ENCODE peak calls at places on chromosomes 11 and 22, in six cellular contexts. Q is H1, R is mesendoderm, Y is IMR-90, U is H9, D is neuronal stem cell. J is an unnamed sample.

GRCh38 chr11:35267504-35267903 is 128.5 kb downstream of the CD44 start:
- DNase-seq in Q (no peak), R (no peak), Y (peak), U (no peak), D (no peak), J (peak)

GRCh38 chr11:103633037-103633788 is 403.2 kb upstream of the DDI1 start:
- DNase-seq in Q (no peak), R (peak), Y (peak), U (no peak), D (peak), J (peak)

GRCh38 chr22:20792221-20792965 is 18.5 kb downstream of the SERPIND1 start:
- DNase-seq in Q (no peak), R (no peak), Y (no peak), U (no peak), D (no peak), J (no peak)

GRCh38 chr11:35711173-35711910 is 48.8 kb downstream of the TRIM44 start:
- DNase-seq in Q (no peak), R (no peak), Y (no peak), U (no peak), D (no peak), J (no peak)

GRCh38 chr11:126415669-126416420 is 60.4 kb downstream of the ST3GAL4 start:
- DNase-seq in Q (no peak), R (no peak), Y (no peak), U (no peak), D (no peak), J (no peak)

GRCh38 chr11:18721576-18722292 is 4.3 kb downstream of the IGSF22 start:
- DNase-seq in Q (peak), R (peak), Y (peak), U (peak), D (peak), J (peak)

GRCh38 chr11:78363018-78363619 is 54.5 kb downstream of the GAB2 start:
- DNase-seq in Q (no peak), R (no peak), Y (no peak), U (no peak), D (no peak), J (no peak)

GRCh38 chr11:73159981-73160777 is 18.1 kb upstream of the FCHSD2 start:
- DNase-seq in Q (no peak), R (no peak), Y (no peak), U (no peak), D (no peak), J (no peak)

GRCh38 chr11:107564877-107565218 is 687 bp downstream of the ALKBH8 start:
- DNase-seq in Q (no peak), R (no peak), Y (no peak), U (no peak), D (no peak), J (no peak)

GRCh38 chr11:66046901-66047300 is 2.1 kb downstream of the GAL3ST3 start:
- DNase-seq in Q (no peak), R (no peak), Y (no peak), U (no peak), D (no peak), J (no peak)

GRCh38 chr11:17512101-17512500 is 32.1 kb downstream of the USH1C start:
- DNase-seq in Q (no peak), R (no peak), Y (no peak), U (no peak), D (no peak), J (no peak)

GRCh38 chr11:63007920-63008319 is 7.7 kb downstream of the SLC22A8 start:
- DNase-seq in Q (no peak), R (no peak), Y (no peak), U (no peak), D (no peak), J (no peak)

GRCh38 chr11:69639843-69640242 is 1.1 kb upstream of the CCND1 start:
- DNase-seq in Q (no peak), R (no peak), Y (no peak), U (no peak), D (no peak), J (no peak)

GRCh38 chr11:36566407-36567053 is 1.3 kb upstream of the RAG1 start:
- DNase-seq in Q (no peak), R (no peak), Y (no peak), U (no peak), D (no peak), J (no peak)

GRCh38 chr22:35037089-35037488 is 28.9 kb upstream of the ISX start:
- DNase-seq in Q (peak), R (peak), Y (no peak), U (peak), D (peak), J (no peak)

GRCh38 chr11:47391077-47391583 is 12.8 kb upstream of the SPI1 start:
- DNase-seq in Q (no peak), R (no peak), Y (no peak), U (peak), D (no peak), J (peak)

GRCh38 chr11:11584446-11584810 is 37.4 kb downstream of the GALNT18 start:
- DNase-seq in Q (peak), R (no peak), Y (peak), U (peak), D (no peak), J (peak)

GRCh38 chr11:12968836-12969235 is 40.3 kb upstream of the RASSF10 start:
- DNase-seq in Q (no peak), R (no peak), Y (no peak), U (no peak), D (no peak), J (no peak)

DNA sequence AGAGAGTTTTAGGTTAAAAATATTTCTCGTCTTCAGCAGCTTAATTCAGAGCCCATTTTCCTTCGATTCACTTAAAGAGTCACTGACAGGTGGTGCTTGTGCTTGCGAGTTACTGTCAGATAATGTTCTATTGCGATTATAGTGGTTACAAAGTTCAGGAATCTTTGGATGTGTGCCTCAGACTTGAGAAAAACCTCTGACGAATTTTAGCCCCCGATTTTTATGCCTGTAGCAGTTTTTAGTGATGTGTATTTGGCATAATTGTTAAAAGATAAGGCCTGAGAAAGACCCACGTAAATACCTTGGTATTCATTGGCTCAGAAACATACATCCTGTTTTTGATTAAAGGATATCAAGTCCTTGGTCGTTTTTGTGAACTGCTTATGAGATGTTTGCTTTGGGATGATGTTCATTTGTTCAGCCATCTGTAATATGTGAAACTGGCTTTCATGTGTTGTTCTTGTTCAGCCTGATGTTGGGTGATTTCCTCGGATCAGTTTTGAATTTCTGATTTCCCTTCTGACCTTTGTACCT is 120.7 kb downstream of the HIPK3 start:
- DNase-seq in Q (no peak), R (no peak), Y (peak), U (no peak), D (no peak), J (no peak)
- H3K4me2 ChIP-seq in Q (no peak), R (no peak), Y (no peak), U (no peak), D (no peak), J (no peak)

GRCh38 chr11:75447415-75447814 is 14.4 kb upstream of the KLHL35 start:
- DNase-seq in Q (no peak), R (no peak), Y (no peak), U (no peak), D (no peak), J (no peak)
- H2BK15ac ChIP-seq in Q (no peak), R (no peak), Y (no peak), U (no peak), D (no peak), J (no peak)

DNA sequence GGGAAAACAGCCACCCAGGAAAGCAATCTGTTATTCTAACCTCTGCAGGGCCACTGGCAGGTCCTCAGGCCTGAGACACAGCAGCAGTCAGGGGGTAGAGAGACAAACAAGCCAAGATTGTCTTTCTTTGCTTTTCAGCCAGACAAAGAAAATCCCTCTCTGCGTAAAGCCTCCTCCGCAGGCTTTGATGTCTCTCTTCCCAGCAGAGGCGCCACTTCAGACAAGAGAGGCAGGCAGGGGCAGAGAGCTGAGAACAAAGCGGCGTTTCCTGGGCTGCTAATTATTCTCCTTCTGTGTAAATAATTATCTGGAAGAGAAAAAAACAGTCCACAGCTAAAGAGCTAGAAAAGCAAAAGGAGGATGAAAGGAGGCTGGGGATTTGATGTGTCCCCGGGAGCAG is 102.7 kb upstream of the SEZ6L start:
- DNase-seq in Q (peak), R (peak), Y (no peak), U (peak), D (peak), J (no peak)
- H2BK5ac ChIP-seq in Q (peak), R (peak), Y (no peak), U (no peak), D (no peak), J (no peak)

GRCh38 chr11:20541503-20541902 is 57.9 kb upstream of the SLC6A5 start:
- DNase-seq in Q (no peak), R (no peak), Y (no peak), U (no peak), D (no peak), J (no peak)

GRCh38 chr11:20547411-20547810 is 52.0 kb upstream of the SLC6A5 start:
- DNase-seq in Q (no peak), R (no peak), Y (no peak), U (no peak), D (no peak), J (no peak)

GRCh38 chr11:20544536-20545237 is 54.7 kb upstream of the SLC6A5 start:
- DNase-seq in Q (no peak), R (peak), Y (no peak), U (peak), D (no peak), J (no peak)
- H3K4me2 ChIP-seq in Q (peak), R (no peak), Y (no peak), U (no peak), D (no peak), J (no peak)

GRCh38 chr11:77312107-77312506 is 10.6 kb upstream of the GDPD4 start:
- DNase-seq in Q (no peak), R (no peak), Y (no peak), U (no peak), D (no peak), J (no peak)
- H2BK15ac ChIP-seq in Q (no peak), R (no peak), Y (peak), U (no peak), D (no peak), J (no peak)

J was measured in mesenchymal stem cell.